ENCODE peak calls at places on chromosomes 13 and 19, in four cellular contexts. One of them, this sample, is unnamed.
A peak's percentile ranks its signal among the peaks of the same experiment; 100 is the strongest.

GRCh38 chr13:31089649-31090048 is 72.1 kb downstream of the HSPH1 start:
- DNase-seq in upper lobe of left lung: peak; percentile 14
- DNase-seq in cardiac fibroblast: no peak
- DNase-seq in breast epithelium: no peak
- DNase-seq in this sample: no peak

GRCh38 chr19:33429891-33430673 is 56.6 kb downstream of the CEBPG start:
- DNase-seq in upper lobe of left lung: no peak
- DNase-seq in cardiac fibroblast: no peak
- DNase-seq in breast epithelium: peak; percentile 49
- DNase-seq in this sample: no peak

GRCh38 chr19:5128251-5128931 is 159.5 kb downstream of the KDM4B start:
- DNase-seq in upper lobe of left lung: peak; percentile 72
- DNase-seq in cardiac fibroblast: peak; percentile 32
- DNase-seq in breast epithelium: no peak
- DNase-seq in this sample: peak; percentile 89

GRCh38 chr19:3785464-3785937 is 680 bp downstream of the MATK start:
- DNase-seq in upper lobe of left lung: no peak
- DNase-seq in cardiac fibroblast: no peak
- DNase-seq in breast epithelium: no peak
- DNase-seq in this sample: no peak

GRCh38 chr19:2352121-2352520 is 7.9 kb upstream of the TMPRSS9 start:
- DNase-seq in upper lobe of left lung: peak; percentile 62
- DNase-seq in cardiac fibroblast: no peak
- DNase-seq in breast epithelium: no peak
- DNase-seq in this sample: no peak

GRCh38 chr19:31054430-31054829 is 294.8 kb downstream of the TSHZ3 start:
- DNase-seq in upper lobe of left lung: no peak
- DNase-seq in cardiac fibroblast: peak; percentile 78
- DNase-seq in breast epithelium: no peak
- DNase-seq in this sample: peak; percentile 92

GRCh38 chr19:50893047-50893737 is 18.0 kb downstream of the KLK4 start:
- DNase-seq in upper lobe of left lung: no peak
- DNase-seq in cardiac fibroblast: no peak
- DNase-seq in breast epithelium: no peak
- DNase-seq in this sample: no peak

GRCh38 chr19:40379446-40380198 is 10.4 kb downstream of the HIPK4 start:
- DNase-seq in upper lobe of left lung: no peak
- DNase-seq in cardiac fibroblast: no peak
- DNase-seq in breast epithelium: no peak
- DNase-seq in this sample: no peak

GRCh38 chr13:106815545-106815944 is 247.6 kb upstream of the ARGLU1 start:
- DNase-seq in upper lobe of left lung: no peak
- DNase-seq in cardiac fibroblast: no peak
- DNase-seq in breast epithelium: no peak
- DNase-seq in this sample: no peak

GRCh38 chr19:49820125-49820524 is 2.0 kb downstream of the MED25 start:
- DNase-seq in upper lobe of left lung: no peak
- DNase-seq in cardiac fibroblast: no peak
- DNase-seq in breast epithelium: no peak
- DNase-seq in this sample: no peak

GRCh38 chr13:93108111-93108581 is 118.5 kb upstream of the GPC6 start:
- DNase-seq in upper lobe of left lung: no peak
- DNase-seq in cardiac fibroblast: no peak
- DNase-seq in breast epithelium: no peak
- DNase-seq in this sample: peak; percentile 19

GRCh38 chr19:50418186-50419021 is at the start of gene SPIB:
- DNase-seq in upper lobe of left lung: peak; percentile 77
- DNase-seq in cardiac fibroblast: no peak
- DNase-seq in breast epithelium: no peak
- DNase-seq in this sample: no peak

GRCh38 chr19:2536461-2536860 is 60.5 kb downstream of the GADD45B start:
- DNase-seq in upper lobe of left lung: no peak
- DNase-seq in cardiac fibroblast: no peak
- DNase-seq in breast epithelium: no peak
- DNase-seq in this sample: peak; percentile 34

GRCh38 chr19:8461376-8461775 is 16.6 kb downstream of the HNRNPM start:
- DNase-seq in upper lobe of left lung: no peak
- DNase-seq in cardiac fibroblast: no peak
- DNase-seq in breast epithelium: no peak
- DNase-seq in this sample: no peak

GRCh38 chr19:38951187-38951586 is 20.4 kb downstream of the MRPS12 start:
- DNase-seq in upper lobe of left lung: no peak
- DNase-seq in cardiac fibroblast: no peak
- DNase-seq in breast epithelium: no peak
- DNase-seq in this sample: no peak

GRCh38 chr19:38956264-38956663 is 19.3 kb downstream of the FBXO17 start:
- DNase-seq in upper lobe of left lung: no peak
- DNase-seq in cardiac fibroblast: no peak
- DNase-seq in breast epithelium: no peak
- DNase-seq in this sample: no peak

GRCh38 chr19:38953677-38954076 is 21.9 kb downstream of the FBXO17 start:
- DNase-seq in upper lobe of left lung: no peak
- DNase-seq in cardiac fibroblast: no peak
- DNase-seq in breast epithelium: no peak
- DNase-seq in this sample: no peak

GRCh38 chr19:38949580-38950367 is 19.0 kb downstream of the MRPS12 start:
- DNase-seq in upper lobe of left lung: peak; percentile 95
- DNase-seq in cardiac fibroblast: peak; percentile 68
- DNase-seq in breast epithelium: peak; percentile 87
- DNase-seq in this sample: peak; percentile 91

DNA sequence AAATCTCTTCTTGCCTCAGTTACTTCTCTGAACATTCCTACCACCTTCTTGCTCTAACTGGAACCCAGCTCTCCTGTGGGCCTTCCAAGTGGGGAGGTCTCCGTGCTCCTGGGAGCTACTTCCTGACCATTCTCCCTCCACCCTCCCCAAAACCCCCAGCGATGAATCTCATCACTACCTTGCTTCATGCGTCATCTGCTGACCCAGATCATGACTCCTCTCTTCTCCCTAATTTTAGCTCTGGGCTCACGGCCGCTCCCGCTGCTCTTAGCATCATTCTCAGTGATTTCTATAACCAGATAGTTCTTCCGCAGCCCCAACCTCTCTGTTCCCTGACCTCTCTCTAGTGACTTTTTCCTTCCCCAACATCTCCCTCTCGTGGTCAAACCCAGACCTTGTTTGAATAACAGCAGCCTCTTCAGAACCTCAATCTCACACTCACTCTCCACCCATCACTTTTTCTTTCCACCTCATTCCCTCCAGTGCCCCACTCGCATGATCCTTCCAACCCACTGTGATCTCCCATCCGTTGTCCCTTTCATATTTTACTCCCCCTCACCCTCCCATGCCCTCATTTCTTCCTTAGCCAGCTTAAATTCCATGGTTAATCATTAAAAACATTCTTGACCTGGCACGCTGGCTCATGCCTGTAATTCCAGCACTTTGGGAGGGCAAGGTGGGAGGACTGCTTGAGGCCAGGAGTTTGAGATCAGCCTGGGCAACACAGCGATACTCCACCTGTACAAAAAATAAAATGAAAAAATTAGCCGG is 21.8 kb downstream of the MRPS12 start:
- DNase-seq in upper lobe of left lung: no peak
- DNase-seq in cardiac fibroblast: no peak
- DNase-seq in breast epithelium: no peak
- DNase-seq in this sample: peak; percentile 53
- TF ChIP-seq CTCF in upper lobe of left lung: peak; percentile 36
- TF ChIP-seq CTCF in cardiac fibroblast: no peak
- TF ChIP-seq CTCF in breast epithelium: peak; percentile 30
- TF ChIP-seq CTCF in this sample: peak; percentile 56

GRCh38 chr19:460877-461609 is at the start of gene SHC2:
- DNase-seq in upper lobe of left lung: peak; percentile 89
- DNase-seq in cardiac fibroblast: no peak
- DNase-seq in breast epithelium: no peak
- DNase-seq in this sample: no peak
- H3K4me3 ChIP-seq in upper lobe of left lung: peak within 1 kb of the TSS; percentile 72
- H3K4me3 ChIP-seq in cardiac fibroblast: peak within 1 kb of the TSS; percentile 41
- H3K4me3 ChIP-seq in breast epithelium: peak within 1 kb of the TSS; percentile 93
- H3K4me3 ChIP-seq in this sample: peak within 1 kb of the TSS; percentile 55

GRCh38 chr13:56338421-56338820 is 802.3 kb upstream of the PRR20A start:
- DNase-seq in upper lobe of left lung: no peak
- DNase-seq in cardiac fibroblast: no peak
- DNase-seq in breast epithelium: no peak
- DNase-seq in this sample: no peak
- TF ChIP-seq CTCF in upper lobe of left lung: no peak
- TF ChIP-seq CTCF in cardiac fibroblast: no peak
- TF ChIP-seq CTCF in breast epithelium: no peak
- TF ChIP-seq CTCF in this sample: no peak

GRCh38 chr19:27774337-27774736 is 1438.6 kb downstream of the UQCRFS1 start:
- DNase-seq in upper lobe of left lung: no peak
- DNase-seq in cardiac fibroblast: peak; percentile 23
- DNase-seq in breast epithelium: no peak
- DNase-seq in this sample: peak; percentile 2
- H3K4me3 ChIP-seq in upper lobe of left lung: no peak overlapping the region
- H3K4me3 ChIP-seq in cardiac fibroblast: no peak overlapping the region
- H3K4me3 ChIP-seq in breast epithelium: no peak overlapping the region
- H3K4me3 ChIP-seq in this sample: no peak overlapping the region

GRCh38 chr19:17511724-17512573 is 500 bp downstream of the PGLS start:
- DNase-seq in upper lobe of left lung: peak; percentile 96
- DNase-seq in cardiac fibroblast: peak; percentile 85
- DNase-seq in breast epithelium: peak; percentile 77
- DNase-seq in this sample: peak; percentile 89
- TF ChIP-seq CTCF in upper lobe of left lung: peak; percentile 59
- TF ChIP-seq CTCF in cardiac fibroblast: no peak
- TF ChIP-seq CTCF in breast epithelium: no peak
- TF ChIP-seq CTCF in this sample: peak; percentile 33